ENCODE peak calls at places on chromosomes 11 and 22, in eight cellular contexts. One of them, this sample, is unnamed.

GRCh38 chr22:28505416-28506156 is 174.1 kb downstream of the TTC28 start:
- DNase-seq in CD8-positive, alpha-beta T cell: no peak
- DNase-seq in OCI-LY7: no peak
- DNase-seq in fibroblast of pulmonary artery: no peak
- DNase-seq in IMR-90: no peak
- DNase-seq in AG04449: no peak
- DNase-seq in thoracic aorta: no peak
- DNase-seq in fibroblast of lung: peak
- DNase-seq in this sample: no peak

GRCh38 chr22:25282671-25283561 is 63.5 kb downstream of the CRYBB2 start:
- DNase-seq in CD8-positive, alpha-beta T cell: no peak
- DNase-seq in OCI-LY7: no peak
- DNase-seq in fibroblast of pulmonary artery: no peak
- DNase-seq in IMR-90: no peak
- DNase-seq in AG04449: no peak
- DNase-seq in thoracic aorta: no peak
- DNase-seq in fibroblast of lung: no peak
- DNase-seq in this sample: peak

GRCh38 chr11:66411323-66411722 is 9.5 kb upstream of the NPAS4 start:
- DNase-seq in CD8-positive, alpha-beta T cell: no peak
- DNase-seq in OCI-LY7: no peak
- DNase-seq in fibroblast of pulmonary artery: no peak
- DNase-seq in IMR-90: no peak
- DNase-seq in AG04449: no peak
- DNase-seq in thoracic aorta: no peak
- DNase-seq in fibroblast of lung: no peak
- DNase-seq in this sample: no peak

GRCh38 chr11:12540075-12540685 is 134.0 kb upstream of the TEAD1 start:
- DNase-seq in CD8-positive, alpha-beta T cell: no peak
- DNase-seq in OCI-LY7: no peak
- DNase-seq in fibroblast of pulmonary artery: peak
- DNase-seq in IMR-90: peak
- DNase-seq in AG04449: no peak
- DNase-seq in thoracic aorta: no peak
- DNase-seq in fibroblast of lung: peak
- DNase-seq in this sample: no peak

GRCh38 chr11:46183819-46184218 is 62.6 kb upstream of the PHF21A start:
- DNase-seq in CD8-positive, alpha-beta T cell: no peak
- DNase-seq in OCI-LY7: no peak
- DNase-seq in fibroblast of pulmonary artery: peak
- DNase-seq in IMR-90: peak
- DNase-seq in AG04449: no peak
- DNase-seq in thoracic aorta: no peak
- DNase-seq in fibroblast of lung: peak
- DNase-seq in this sample: no peak

GRCh38 chr22:17922925-17923898 is 101.1 kb downstream of the MICAL3 start:
- DNase-seq in CD8-positive, alpha-beta T cell: no peak
- DNase-seq in OCI-LY7: no peak
- DNase-seq in fibroblast of pulmonary artery: peak
- DNase-seq in IMR-90: peak
- DNase-seq in AG04449: peak
- DNase-seq in thoracic aorta: no peak
- DNase-seq in fibroblast of lung: peak
- DNase-seq in this sample: no peak

GRCh38 chr11:60937144-60937527 is 12.9 kb downstream of the TMEM132A start:
- DNase-seq in CD8-positive, alpha-beta T cell: no peak
- DNase-seq in OCI-LY7: no peak
- DNase-seq in fibroblast of pulmonary artery: peak
- DNase-seq in IMR-90: no peak
- DNase-seq in AG04449: no peak
- DNase-seq in thoracic aorta: no peak
- DNase-seq in fibroblast of lung: no peak
- DNase-seq in this sample: no peak

GRCh38 chr11:122951231-122951630 is 30.4 kb downstream of the BSX start:
- DNase-seq in CD8-positive, alpha-beta T cell: no peak
- DNase-seq in OCI-LY7: no peak
- DNase-seq in fibroblast of pulmonary artery: no peak
- DNase-seq in IMR-90: no peak
- DNase-seq in AG04449: no peak
- DNase-seq in thoracic aorta: no peak
- DNase-seq in fibroblast of lung: no peak
- DNase-seq in this sample: no peak

GRCh38 chr11:77560605-77561004 is 29.1 kb upstream of the AQP11 start:
- DNase-seq in CD8-positive, alpha-beta T cell: no peak
- DNase-seq in OCI-LY7: no peak
- DNase-seq in fibroblast of pulmonary artery: no peak
- DNase-seq in IMR-90: peak
- DNase-seq in AG04449: peak
- DNase-seq in thoracic aorta: no peak
- DNase-seq in fibroblast of lung: peak
- DNase-seq in this sample: no peak

GRCh38 chr22:23478175-23478574 is 101.9 kb downstream of the IGLL1 start:
- DNase-seq in CD8-positive, alpha-beta T cell: no peak
- DNase-seq in OCI-LY7: peak
- DNase-seq in fibroblast of pulmonary artery: no peak
- DNase-seq in IMR-90: no peak
- DNase-seq in AG04449: no peak
- DNase-seq in thoracic aorta: no peak
- DNase-seq in fibroblast of lung: peak
- DNase-seq in this sample: no peak

GRCh38 chr11:7677071-7677470 is 3.8 kb upstream of the CYB5R2 start:
- DNase-seq in CD8-positive, alpha-beta T cell: no peak
- DNase-seq in OCI-LY7: no peak
- DNase-seq in fibroblast of pulmonary artery: peak
- DNase-seq in IMR-90: peak
- DNase-seq in AG04449: no peak
- DNase-seq in thoracic aorta: no peak
- DNase-seq in fibroblast of lung: no peak
- DNase-seq in this sample: no peak

GRCh38 chr22:39448205-39449054 is 8.4 kb upstream of the MGAT3 start:
- DNase-seq in CD8-positive, alpha-beta T cell: no peak
- DNase-seq in OCI-LY7: peak
- DNase-seq in fibroblast of pulmonary artery: no peak
- DNase-seq in IMR-90: no peak
- DNase-seq in AG04449: no peak
- DNase-seq in thoracic aorta: no peak
- DNase-seq in fibroblast of lung: no peak
- DNase-seq in this sample: no peak

GRCh38 chr22:49685116-49685515 is 142.6 kb downstream of the BRD1 start:
- DNase-seq in CD8-positive, alpha-beta T cell: no peak
- DNase-seq in OCI-LY7: no peak
- DNase-seq in fibroblast of pulmonary artery: no peak
- DNase-seq in IMR-90: no peak
- DNase-seq in AG04449: no peak
- DNase-seq in thoracic aorta: no peak
- DNase-seq in fibroblast of lung: no peak
- DNase-seq in this sample: no peak

GRCh38 chr22:41815716-41816115 is 15.2 kb downstream of the CCDC134 start:
- DNase-seq in CD8-positive, alpha-beta T cell: no peak
- DNase-seq in OCI-LY7: no peak
- DNase-seq in fibroblast of pulmonary artery: no peak
- DNase-seq in IMR-90: no peak
- DNase-seq in AG04449: no peak
- DNase-seq in thoracic aorta: no peak
- DNase-seq in fibroblast of lung: no peak
- DNase-seq in this sample: no peak

GRCh38 chr11:71404209-71404608 is 44.0 kb downstream of the DHCR7 start:
- DNase-seq in CD8-positive, alpha-beta T cell: no peak
- DNase-seq in OCI-LY7: no peak
- DNase-seq in fibroblast of pulmonary artery: no peak
- DNase-seq in IMR-90: no peak
- DNase-seq in AG04449: no peak
- DNase-seq in thoracic aorta: no peak
- DNase-seq in fibroblast of lung: no peak
- DNase-seq in this sample: no peak

GRCh38 chr11:75430692-75431532 is 2.1 kb downstream of the KLHL35 start:
- DNase-seq in CD8-positive, alpha-beta T cell: no peak
- DNase-seq in OCI-LY7: no peak
- DNase-seq in fibroblast of pulmonary artery: no peak
- DNase-seq in IMR-90: no peak
- DNase-seq in AG04449: no peak
- DNase-seq in thoracic aorta: no peak
- DNase-seq in fibroblast of lung: no peak
- DNase-seq in this sample: no peak

GRCh38 chr22:19120829-19121630 is 1.2 kb downstream of the DGCR2 start:
- DNase-seq in CD8-positive, alpha-beta T cell: no peak
- DNase-seq in OCI-LY7: no peak
- DNase-seq in fibroblast of pulmonary artery: peak
- DNase-seq in IMR-90: peak
- DNase-seq in AG04449: no peak
- DNase-seq in thoracic aorta: no peak
- DNase-seq in fibroblast of lung: peak
- DNase-seq in this sample: no peak

GRCh38 chr11:88301478-88302140 is 35.9 kb downstream of the CTSC start:
- DNase-seq in CD8-positive, alpha-beta T cell: no peak
- DNase-seq in OCI-LY7: no peak
- DNase-seq in fibroblast of pulmonary artery: no peak
- DNase-seq in IMR-90: peak
- DNase-seq in AG04449: no peak
- DNase-seq in thoracic aorta: no peak
- DNase-seq in fibroblast of lung: peak
- DNase-seq in this sample: peak

GRCh38 chr11:119787074-119787461 is 58.1 kb upstream of the NECTIN1 start:
- DNase-seq in CD8-positive, alpha-beta T cell: no peak
- DNase-seq in OCI-LY7: no peak
- DNase-seq in fibroblast of pulmonary artery: no peak
- DNase-seq in IMR-90: no peak
- DNase-seq in AG04449: no peak
- DNase-seq in thoracic aorta: no peak
- DNase-seq in fibroblast of lung: no peak
- DNase-seq in this sample: no peak

GRCh38 chr11:130872961-130873360 is 43.3 kb downstream of the SNX19 start:
- DNase-seq in CD8-positive, alpha-beta T cell: no peak
- DNase-seq in OCI-LY7: no peak
- DNase-seq in fibroblast of pulmonary artery: peak
- DNase-seq in IMR-90: peak
- DNase-seq in AG04449: no peak
- DNase-seq in thoracic aorta: no peak
- DNase-seq in fibroblast of lung: peak
- DNase-seq in this sample: no peak

GRCh38 chr11:96154802-96155520 is 188.0 kb downstream of the MAML2 start:
- DNase-seq in CD8-positive, alpha-beta T cell: no peak
- DNase-seq in OCI-LY7: no peak
- DNase-seq in fibroblast of pulmonary artery: peak
- DNase-seq in IMR-90: peak
- DNase-seq in AG04449: no peak
- DNase-seq in thoracic aorta: no peak
- DNase-seq in fibroblast of lung: peak
- DNase-seq in this sample: no peak

DNA sequence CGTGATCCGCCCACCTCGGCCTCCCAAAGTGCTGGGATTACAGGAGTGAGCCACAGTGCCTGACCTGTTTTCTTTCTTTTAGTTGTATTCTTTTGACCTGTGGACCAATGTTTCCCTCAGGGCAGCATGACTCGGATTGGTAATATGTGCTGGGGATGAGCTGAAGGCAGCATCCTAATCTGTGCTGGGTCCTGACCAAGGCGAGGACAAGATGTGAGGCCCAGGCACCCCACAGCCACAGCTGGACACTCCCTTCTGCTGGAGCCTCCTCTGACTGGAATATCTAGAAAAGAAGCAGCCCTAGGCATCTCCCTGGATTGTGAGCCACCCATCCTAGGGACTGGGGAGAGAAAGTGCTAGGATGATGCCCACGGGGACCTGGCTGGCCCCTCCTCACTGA is 105.4 kb downstream of the PDE2A start:
- DNase-seq in CD8-positive, alpha-beta T cell: no peak
- DNase-seq in OCI-LY7: no peak
- DNase-seq in fibroblast of pulmonary artery: no peak
- DNase-seq in IMR-90: no peak
- DNase-seq in AG04449: no peak
- DNase-seq in thoracic aorta: no peak
- DNase-seq in fibroblast of lung: no peak
- DNase-seq in this sample: no peak
- TF ChIP-seq CTCF in CD8-positive, alpha-beta T cell: no peak
- TF ChIP-seq CTCF in OCI-LY7: no peak
- TF ChIP-seq CTCF in fibroblast of pulmonary artery: no peak
- TF ChIP-seq CTCF in IMR-90: no peak
- TF ChIP-seq CTCF in AG04449: no peak
- TF ChIP-seq CTCF in thoracic aorta: no peak
- TF ChIP-seq CTCF in fibroblast of lung: no peak
- TF ChIP-seq CTCF in this sample: no peak

GRCh38 chr11:35144103-35144741 is 5.3 kb downstream of the CD44 start:
- DNase-seq in CD8-positive, alpha-beta T cell: peak
- DNase-seq in OCI-LY7: peak
- DNase-seq in fibroblast of pulmonary artery: peak
- DNase-seq in IMR-90: peak
- DNase-seq in AG04449: no peak
- DNase-seq in thoracic aorta: no peak
- DNase-seq in fibroblast of lung: peak
- DNase-seq in this sample: peak
- TF ChIP-seq CTCF in CD8-positive, alpha-beta T cell: no peak
- TF ChIP-seq CTCF in OCI-LY7: no peak
- TF ChIP-seq CTCF in fibroblast of pulmonary artery: no peak
- TF ChIP-seq CTCF in IMR-90: no peak
- TF ChIP-seq CTCF in AG04449: no peak
- TF ChIP-seq CTCF in thoracic aorta: no peak
- TF ChIP-seq CTCF in fibroblast of lung: peak
- TF ChIP-seq CTCF in this sample: peak

GRCh38 chr11:132876301-132877071 is 655.8 kb downstream of the OPCML start:
- DNase-seq in CD8-positive, alpha-beta T cell: no peak
- DNase-seq in OCI-LY7: no peak
- DNase-seq in fibroblast of pulmonary artery: no peak
- DNase-seq in IMR-90: no peak
- DNase-seq in AG04449: no peak
- DNase-seq in thoracic aorta: no peak
- DNase-seq in fibroblast of lung: peak
- DNase-seq in this sample: no peak
- TF ChIP-seq CTCF in CD8-positive, alpha-beta T cell: no peak
- TF ChIP-seq CTCF in OCI-LY7: no peak
- TF ChIP-seq CTCF in fibroblast of pulmonary artery: no peak
- TF ChIP-seq CTCF in IMR-90: no peak
- TF ChIP-seq CTCF in AG04449: no peak
- TF ChIP-seq CTCF in thoracic aorta: no peak
- TF ChIP-seq CTCF in fibroblast of lung: no peak
- TF ChIP-seq CTCF in this sample: no peak

DNA sequence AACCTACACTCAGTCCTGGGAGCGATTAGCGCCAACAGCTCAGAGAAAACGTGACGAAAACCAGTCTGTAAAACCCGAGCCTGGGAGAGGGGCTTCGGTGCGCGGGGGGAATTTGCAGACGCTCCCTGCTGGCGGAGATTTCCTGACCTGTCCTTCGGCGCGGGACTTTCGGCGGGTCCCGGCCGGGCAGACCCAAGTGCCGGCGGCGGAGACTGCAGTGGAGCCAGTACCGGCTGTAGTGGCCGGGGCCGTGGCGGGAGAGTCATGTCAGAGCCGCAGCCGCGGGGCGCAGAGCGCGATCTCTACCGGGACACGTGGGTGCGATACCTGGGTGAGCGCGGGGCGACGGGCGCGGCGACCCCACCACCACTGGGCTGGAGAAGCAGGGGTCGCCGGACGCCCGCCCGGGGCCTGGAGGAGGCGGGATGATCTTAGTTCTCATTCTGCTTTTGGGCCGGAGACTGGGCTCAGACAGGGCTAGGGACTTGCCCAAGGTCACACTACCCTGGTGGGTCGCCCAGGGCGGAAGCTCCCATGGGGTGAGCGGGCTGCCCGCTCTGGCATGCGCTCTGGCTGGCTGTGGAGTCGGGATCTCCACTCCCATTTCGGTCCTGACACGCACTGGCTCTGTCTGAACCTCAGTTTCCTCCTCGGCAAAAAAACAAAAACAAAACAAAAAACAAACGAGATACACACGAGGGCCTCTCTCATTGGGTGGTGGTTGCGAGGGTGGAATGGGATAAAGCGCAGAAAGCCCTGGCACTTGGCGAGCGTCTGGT is at the start of gene MTFP1:
- DNase-seq in CD8-positive, alpha-beta T cell: peak
- DNase-seq in OCI-LY7: peak
- DNase-seq in fibroblast of pulmonary artery: peak
- DNase-seq in IMR-90: peak
- DNase-seq in AG04449: no peak
- DNase-seq in thoracic aorta: no peak
- DNase-seq in fibroblast of lung: peak
- DNase-seq in this sample: peak
- TF ChIP-seq CTCF in CD8-positive, alpha-beta T cell: no peak
- TF ChIP-seq CTCF in OCI-LY7: no peak
- TF ChIP-seq CTCF in fibroblast of pulmonary artery: no peak
- TF ChIP-seq CTCF in IMR-90: peak
- TF ChIP-seq CTCF in AG04449: peak
- TF ChIP-seq CTCF in thoracic aorta: no peak
- TF ChIP-seq CTCF in fibroblast of lung: no peak
- TF ChIP-seq CTCF in this sample: peak

This sample was measured in GM13977.